ENCODE peak calls at places on chromosomes 11 and 22, in four cellular contexts. One of them, this sample, is unnamed.

GRCh38 chr11:119284344-119285157 is 32.4 kb downstream of the MCAM start:
- DNase-seq in neuronal stem cell: no peak
- DNase-seq in H9: no peak
- DNase-seq in trophoblast cell: peak
- DNase-seq in this sample: peak

GRCh38 chr11:73241300-73241699 is 23.2 kb downstream of the P2RY2 start:
- DNase-seq in trophoblast cell: no peak
- DNase-seq in neuronal stem cell: no peak
- DNase-seq in H9: no peak
- DNase-seq in this sample: no peak

GRCh38 chr22:26536056-26536761 is 23.9 kb upstream of the TFIP11 start:
- DNase-seq in trophoblast cell: no peak
- DNase-seq in neuronal stem cell: no peak
- DNase-seq in H9: no peak
- DNase-seq in this sample: no peak

GRCh38 chr22:27880778-27881394 is 38.2 kb downstream of the PITPNB start:
- DNase-seq in H9: no peak
- DNase-seq in neuronal stem cell: peak
- DNase-seq in trophoblast cell: peak
- DNase-seq in this sample: peak

GRCh38 chr11:32931605-32932004 is 39.0 kb downstream of the QSER1 start:
- DNase-seq in H9: no peak
- DNase-seq in neuronal stem cell: no peak
- DNase-seq in trophoblast cell: no peak
- DNase-seq in this sample: no peak

GRCh38 chr11:80837051-80837450 is 1396.2 kb upstream of the TENM4 start:
- DNase-seq in neuronal stem cell: no peak
- DNase-seq in H9: no peak
- DNase-seq in trophoblast cell: no peak
- DNase-seq in this sample: no peak

GRCh38 chr11:15730617-15731385 is 616.1 kb downstream of the INSC start:
- DNase-seq in H9: no peak
- DNase-seq in neuronal stem cell: no peak
- DNase-seq in trophoblast cell: no peak
- DNase-seq in this sample: no peak

GRCh38 chr11:2679011-2679676 is 20.6 kb downstream of the KCNQ1OT1 start:
- DNase-seq in neuronal stem cell: no peak
- DNase-seq in H9: no peak
- DNase-seq in trophoblast cell: no peak
- DNase-seq in this sample: no peak

GRCh38 chr22:45211848-45212247 is 28.8 kb downstream of the KIAA0930 start:
- DNase-seq in trophoblast cell: no peak
- DNase-seq in neuronal stem cell: no peak
- DNase-seq in H9: no peak
- DNase-seq in this sample: no peak

DNA sequence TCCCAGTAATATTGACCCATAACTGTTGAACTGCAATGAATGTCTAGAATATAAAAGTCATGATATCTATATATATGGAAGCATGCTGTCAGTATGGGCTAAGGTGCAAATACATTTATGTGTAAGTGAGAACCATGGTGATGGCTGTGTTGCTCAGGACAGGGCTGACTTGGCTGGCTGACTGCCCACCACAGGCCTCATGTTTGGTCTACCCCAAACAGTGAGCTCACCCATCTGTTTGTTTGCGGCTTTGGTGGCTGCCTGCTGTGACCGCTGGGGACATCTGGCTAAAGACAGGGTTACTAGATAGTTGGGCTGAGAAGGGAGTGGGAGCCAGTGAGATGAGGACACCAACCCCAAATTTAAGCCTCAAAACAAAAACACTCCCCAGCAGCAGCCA is 6.3 kb downstream of the CD44 start:
- DNase-seq in trophoblast cell: no peak
- DNase-seq in H9: no peak
- DNase-seq in neuronal stem cell: no peak
- DNase-seq in this sample: no peak
- H3K18ac ChIP-seq in trophoblast cell: no peak
- H3K18ac ChIP-seq in H9: no peak
- H3K18ac ChIP-seq in neuronal stem cell: no peak
- H3K18ac ChIP-seq in this sample: no peak

GRCh38 chr11:127110542-127110941 is 110.0 kb upstream of the KIRREL3 start:
- DNase-seq in H9: no peak
- DNase-seq in neuronal stem cell: no peak
- DNase-seq in trophoblast cell: no peak
- DNase-seq in this sample: no peak
- H3K9ac ChIP-seq in H9: no peak
- H3K9ac ChIP-seq in neuronal stem cell: no peak
- H3K9ac ChIP-seq in trophoblast cell: no peak
- H3K9ac ChIP-seq in this sample: no peak

DNA sequence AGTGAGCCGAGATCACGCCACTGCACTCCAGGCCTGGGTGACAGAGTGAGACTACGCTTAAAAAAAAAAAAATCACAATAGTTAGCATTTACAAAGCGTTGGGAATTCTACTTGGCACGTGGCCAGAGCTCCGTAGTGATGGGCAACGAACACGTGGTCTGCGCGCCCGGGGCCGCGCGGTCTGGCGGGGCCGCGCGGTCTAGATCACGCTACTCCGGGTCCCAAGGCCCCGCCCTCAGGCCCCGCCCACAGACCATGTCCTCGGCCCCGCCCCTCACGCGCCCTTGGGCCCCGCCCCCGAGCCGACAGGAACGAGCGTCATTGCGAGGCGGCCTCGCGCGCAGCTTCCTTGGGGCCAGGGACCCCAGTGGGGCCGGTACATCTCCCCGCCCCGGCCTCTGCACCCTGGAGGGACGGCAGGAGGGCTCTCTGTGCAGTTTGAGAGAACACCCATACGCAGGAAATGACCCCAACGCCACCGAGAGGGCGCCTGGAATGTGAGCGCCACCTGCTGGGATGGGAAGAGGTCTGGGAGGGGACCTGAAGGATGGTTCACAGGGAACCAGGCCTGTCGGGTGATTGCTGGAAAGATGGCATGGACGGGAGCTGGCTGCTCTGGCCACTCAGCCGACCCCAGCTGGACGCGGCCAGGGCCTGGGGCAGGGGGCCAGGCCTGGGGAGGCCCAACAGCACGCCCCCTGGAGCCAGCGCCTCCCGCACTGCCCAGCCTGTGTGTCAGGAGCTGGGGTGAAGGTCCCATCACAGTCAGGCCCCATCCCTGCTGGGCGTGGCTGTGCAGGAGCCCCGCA is 2.0 kb upstream of the PTDSS2 start:
- DNase-seq in trophoblast cell: peak
- DNase-seq in H9: peak
- DNase-seq in neuronal stem cell: peak
- DNase-seq in this sample: peak
- H3K18ac ChIP-seq in trophoblast cell: peak
- H3K18ac ChIP-seq in H9: peak
- H3K18ac ChIP-seq in neuronal stem cell: peak
- H3K18ac ChIP-seq in this sample: no peak

GRCh38 chr11:30583505-30584280 is 2.5 kb downstream of the MPPED2 start:
- DNase-seq in trophoblast cell: no peak
- DNase-seq in H9: peak
- DNase-seq in neuronal stem cell: no peak
- DNase-seq in this sample: peak
- H3K9ac ChIP-seq in trophoblast cell: no peak
- H3K9ac ChIP-seq in H9: peak
- H3K9ac ChIP-seq in neuronal stem cell: peak
- H3K9ac ChIP-seq in this sample: no peak

GRCh38 chr11:35662061-35662648 is 420 bp upstream of the TRIM44 start:
- DNase-seq in H9: no peak
- DNase-seq in trophoblast cell: no peak
- DNase-seq in neuronal stem cell: no peak
- DNase-seq in this sample: no peak
- H3K18ac ChIP-seq in H9: peak
- H3K18ac ChIP-seq in trophoblast cell: no peak
- H3K18ac ChIP-seq in neuronal stem cell: peak
- H3K18ac ChIP-seq in this sample: no peak

GRCh38 chr22:47740109-47740805 is 977.8 kb downstream of the TBC1D22A start:
- DNase-seq in trophoblast cell: no peak
- DNase-seq in neuronal stem cell: no peak
- DNase-seq in H9: no peak
- DNase-seq in this sample: peak
- H3K9ac ChIP-seq in trophoblast cell: no peak
- H3K9ac ChIP-seq in neuronal stem cell: no peak
- H3K9ac ChIP-seq in H9: no peak
- H3K9ac ChIP-seq in this sample: no peak

DNA sequence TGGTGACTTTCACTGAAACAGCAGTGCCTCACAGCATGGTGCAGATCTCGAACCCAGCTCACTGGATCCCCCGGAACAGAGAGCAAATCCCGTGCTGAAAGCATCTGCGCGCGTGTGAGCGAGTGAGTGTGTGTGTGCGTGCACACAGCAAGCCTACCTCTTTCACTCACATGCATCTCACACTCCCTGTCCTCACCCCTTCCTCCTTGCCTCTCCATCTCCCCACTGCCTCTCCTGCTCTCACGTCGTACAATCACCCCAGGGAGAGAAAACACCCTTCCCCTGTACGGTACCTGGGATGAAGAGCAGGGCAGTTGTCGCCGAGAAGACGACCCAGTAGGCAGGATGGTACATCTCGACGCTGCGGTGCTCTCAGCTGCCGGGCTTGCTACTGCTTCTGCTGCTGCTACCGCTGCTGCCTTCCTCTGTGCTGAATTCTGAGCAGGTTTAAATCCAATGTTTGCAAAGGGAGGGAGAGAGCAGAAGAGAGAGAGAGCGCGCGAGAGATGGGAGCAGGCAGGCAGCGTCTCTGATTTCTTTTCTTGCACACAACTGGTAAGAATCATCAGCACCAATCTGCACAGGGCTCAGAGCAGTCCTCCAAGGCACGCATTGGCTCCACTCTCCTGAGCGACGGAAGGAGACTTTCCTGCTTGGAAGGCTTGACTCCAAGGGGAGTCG is at the start of gene OPCML:
- DNase-seq in trophoblast cell: no peak
- DNase-seq in neuronal stem cell: no peak
- DNase-seq in H9: peak
- DNase-seq in this sample: peak
- H3K18ac ChIP-seq in trophoblast cell: no peak
- H3K18ac ChIP-seq in neuronal stem cell: peak
- H3K18ac ChIP-seq in H9: peak
- H3K18ac ChIP-seq in this sample: no peak

GRCh38 chr11:122721201-122721963 is 65.9 kb downstream of the UBASH3B start:
- DNase-seq in neuronal stem cell: no peak
- DNase-seq in H9: no peak
- DNase-seq in trophoblast cell: no peak
- DNase-seq in this sample: no peak
- H3K9ac ChIP-seq in neuronal stem cell: no peak
- H3K9ac ChIP-seq in H9: no peak
- H3K9ac ChIP-seq in trophoblast cell: no peak
- H3K9ac ChIP-seq in this sample: no peak

GRCh38 chr11:115676768-115677167 is 172.6 kb upstream of the CADM1 start:
- DNase-seq in H9: no peak
- DNase-seq in trophoblast cell: peak
- DNase-seq in neuronal stem cell: no peak
- DNase-seq in this sample: peak
- H3K18ac ChIP-seq in H9: no peak
- H3K18ac ChIP-seq in trophoblast cell: no peak
- H3K18ac ChIP-seq in neuronal stem cell: no peak
- H3K18ac ChIP-seq in this sample: no peak

This sample was measured in mesendoderm.